ENCODE peak calls at places on chromosomes 12 and 14, in four cellular contexts. C, G, M and B are unnamed samples.
A peak's percentile ranks its signal among the peaks of the same experiment; 100 is the strongest.

GRCh38 chr14:22656226-22656625 is 12.1 kb upstream of the OR6J1 start:
- DNase-seq in C (no peak), M (no peak), G (no peak), B (no peak)

GRCh38 chr14:105439710-105440553 is 20.3 kb downstream of the MTA1 start:
- DNase-seq in G (peak; percentile 72), C (no peak), M (no peak), B (no peak)

GRCh38 chr14:105275267-105275946 is 25.4 kb downstream of the BRF1 start:
- DNase-seq in M (no peak), C (no peak), G (no peak), B (no peak)

GRCh38 chr12:115632323-115632722 is 645.2 kb downstream of the MED13L start:
- DNase-seq in C (no peak), G (no peak), M (no peak), B (no peak)

GRCh38 chr12:6205144-6205539 is 4.9 kb downstream of the CD9 start:
- DNase-seq in G (no peak), M (peak; percentile 79), C (peak; percentile 20), B (peak; percentile 85)

GRCh38 chr12:121741743-121742142 is 29.2 kb downstream of the TMEM120B start:
- DNase-seq in C (no peak), G (no peak), M (no peak), B (no peak)

GRCh38 chr14:77883479-77884238 is 83.8 kb downstream of the ADCK1 start:
- DNase-seq in C (no peak), G (no peak), M (no peak), B (no peak)

GRCh38 chr14:103073876-103074698 is 9.9 kb upstream of the LBHD2 start:
- DNase-seq in C (no peak), G (peak; percentile 69), M (no peak), B (no peak)

GRCh38 chr12:124872068-124872719 is 8.5 kb upstream of the SCARB1 start:
- DNase-seq in G (peak; percentile 16), C (no peak), M (no peak), B (no peak)

GRCh38 chr12:106345739-106346138 is 11.8 kb upstream of the POLR3B start:
- DNase-seq in C (peak; percentile 40), G (no peak), M (peak; percentile 22), B (no peak)

GRCh38 chr14:92348154-92348553 is 25.2 kb downstream of the SLC24A4 start:
- DNase-seq in M (no peak), G (no peak), C (peak; percentile 94), B (no peak)

GRCh38 chr14:96662116-96662901 is 134.9 kb upstream of the VRK1 start:
- DNase-seq in M (no peak), G (peak; percentile 70), C (no peak), B (no peak)

GRCh38 chr12:6852651-6853354 is 853 bp downstream of the USP5 start:
- DNase-seq in C (peak; percentile 75), G (no peak), M (no peak), B (peak; percentile 47)

GRCh38 chr12:6469609-6470374 is 685 bp downstream of the VAMP1 start:
- DNase-seq in C (no peak), G (no peak), M (no peak), B (no peak)

GRCh38 chr14:24311837-24312615 is 724 bp downstream of the LTB4R start:
- DNase-seq in M (no peak), C (no peak), G (no peak), B (no peak)
- H3K4me3 ChIP-seq in M (no peak overlapping the region), C (no peak overlapping the region), G (no peak overlapping the region), B (no peak overlapping the region)

GRCh38 chr14:73771848-73772705 is 57.9 kb upstream of the PNMA1 start:
- DNase-seq in G (no peak), M (peak; percentile 36), C (no peak), B (peak; percentile 74)
- H3K4me1 ChIP-seq in G (peaks cover 89% of the 10 kb centered on the region), M (peaks cover 69% of the 10 kb centered on the region), C (peaks cover 9% of the 10 kb centered on the region), B (peaks cover 34% of the 10 kb centered on the region)

GRCh38 chr14:35406811-35407630 is 2.5 kb upstream of the NFKBIA start:
- DNase-seq in C (peak; percentile 89), G (no peak), M (peak; percentile 51), B (peak; percentile 59)
- H3K4me3 ChIP-seq in C (peak overlapping the region; percentile 7), G (no peak overlapping the region), M (no peak overlapping the region), B (no peak overlapping the region)

GRCh38 chr12:120221576-120221900 is 20.6 kb upstream of the RPLP0 start:
- DNase-seq in C (no peak), M (no peak), G (peak; percentile 44), B (no peak)
- H3K4me1 ChIP-seq in C (no peaks in the 10 kb centered on the region), M (peaks cover 28% of the 10 kb centered on the region), G (peaks cover 36% of the 10 kb centered on the region), B (peaks cover 9% of the 10 kb centered on the region)

GRCh38 chr12:130162771-130163460 is 652 bp downstream of the FZD10 start:
- DNase-seq in C (no peak), G (peak; percentile 77), M (no peak), B (no peak)

GRCh38 chr12:130160711-130161231 is 1.5 kb upstream of the FZD10 start:
- DNase-seq in G (no peak), C (no peak), M (no peak), B (no peak)

GRCh38 chr12:130162267-130162666 is at the start of gene FZD10:
- DNase-seq in C (no peak), G (no peak), M (peak; percentile 40), B (peak; percentile 31)

GRCh38 chr12:130160306-130160705 is 2.0 kb upstream of the FZD10 start:
- DNase-seq in G (no peak), M (no peak), C (no peak), B (no peak)

GRCh38 chr12:130161261-130162231 is 718 bp upstream of the FZD10 start:
- DNase-seq in C (no peak), M (peak; percentile 50), G (peak; percentile 78), B (peak; percentile 46)
- H3K4me3 ChIP-seq in C (no peak overlapping the region), M (peak overlapping the region; percentile 14), G (peak overlapping the region; percentile 24), B (peak overlapping the region; percentile 38)

DNA sequence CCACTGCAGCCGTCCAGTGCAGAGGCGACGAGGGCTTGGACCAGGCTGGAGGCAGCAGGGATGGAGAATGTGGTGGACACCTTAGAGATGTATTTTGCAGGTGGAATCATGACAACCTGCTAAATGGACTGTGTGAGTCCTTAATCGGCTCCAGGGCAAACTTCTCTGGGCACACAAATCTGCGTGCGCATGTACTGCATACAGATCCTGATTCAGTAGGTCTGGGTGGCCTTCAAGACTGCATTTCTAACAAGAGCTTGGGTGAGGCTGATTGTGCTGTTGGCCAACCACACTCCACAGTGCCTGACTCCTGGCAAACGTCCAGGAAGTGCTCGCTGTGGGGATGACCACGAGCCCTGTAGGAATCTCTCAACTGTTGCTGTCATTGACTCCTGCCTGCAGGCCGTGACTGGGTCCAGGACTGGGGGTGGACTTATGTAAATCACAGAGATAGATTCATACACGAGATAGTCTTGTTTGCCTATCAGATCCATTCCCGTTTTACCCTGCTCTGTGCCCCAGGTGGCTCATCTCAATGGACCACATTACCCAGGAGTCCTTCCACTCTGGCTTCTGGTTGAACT is 27.2 kb downstream of the JDP2 start:
- DNase-seq in C (peak; percentile 87), M (peak; percentile 67), G (peak; percentile 80), B (peak; percentile 62)
- H3K4me1 ChIP-seq in C (peaks cover 96% of the 10 kb centered on the region), M (peaks cover 74% of the 10 kb centered on the region), G (peaks cover 98% of the 10 kb centered on the region), B (peaks cover 43% of the 10 kb centered on the region)

DNA sequence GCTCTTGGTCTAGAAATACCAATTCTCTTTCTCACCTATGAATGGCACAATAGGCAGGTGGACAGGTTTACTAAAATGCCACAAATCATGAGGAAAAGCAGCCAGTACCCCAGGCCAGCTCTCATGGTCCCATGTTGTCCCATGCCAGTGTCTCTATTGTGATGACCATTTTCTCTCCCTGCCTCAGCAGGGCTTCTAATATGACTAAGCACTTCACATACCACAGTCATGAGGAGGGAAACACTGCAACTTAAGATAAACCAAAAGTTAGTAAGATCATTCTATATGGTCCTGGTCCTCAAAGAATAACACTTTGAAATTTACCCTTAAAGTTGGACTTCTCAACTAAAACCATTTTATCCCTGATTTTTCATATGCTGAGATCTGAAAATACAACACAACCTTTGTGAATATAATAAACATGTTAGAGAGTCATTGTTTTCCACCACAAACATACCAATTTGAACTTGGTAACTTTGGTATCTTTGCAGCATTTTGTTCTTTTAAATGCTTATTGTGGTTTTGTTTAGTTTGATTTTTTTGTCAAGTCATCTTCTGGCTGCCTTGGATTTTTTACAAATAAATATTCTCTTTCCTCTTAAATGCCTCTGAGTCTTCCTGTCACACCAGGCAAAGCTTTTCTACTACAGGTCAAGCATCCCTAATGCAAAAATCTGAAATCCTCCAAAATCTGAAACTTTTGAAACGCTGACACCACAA is 3.5 kb downstream of the TTC5 start:
- DNase-seq in C (no peak), G (no peak), M (no peak), B (no peak)
- H3K4me3 ChIP-seq in C (no peak overlapping the region), G (no peak overlapping the region), M (no peak overlapping the region), B (no peak overlapping the region)

DNA sequence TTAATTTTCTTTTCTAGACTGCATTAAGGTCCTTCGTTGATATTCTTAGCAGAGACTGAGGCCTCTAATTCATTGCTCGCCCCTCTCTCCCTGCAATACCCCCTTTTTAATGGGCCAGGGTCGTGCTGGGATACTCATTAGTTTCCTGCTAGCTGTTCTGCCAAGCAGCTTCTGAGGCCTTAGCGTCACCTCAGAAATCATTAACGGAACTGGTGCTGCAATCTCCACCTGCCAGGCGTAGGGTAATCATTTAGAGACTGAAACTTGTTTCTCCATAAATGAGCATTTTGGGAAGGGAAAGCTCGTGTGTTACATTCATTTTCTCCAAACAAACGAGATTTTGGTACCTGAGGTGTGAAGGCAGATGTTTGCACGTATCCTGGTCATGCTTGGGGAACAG is 1054.6 kb downstream of the GALC start:
- DNase-seq in C (no peak), M (no peak), G (no peak), B (no peak)
- H3K4me1 ChIP-seq in C (no peaks in the 10 kb centered on the region), M (no peaks in the 10 kb centered on the region), G (no peaks in the 10 kb centered on the region), B (no peaks in the 10 kb centered on the region)

GRCh38 chr12:57611810-57612710 is 825 bp downstream of the ARHGEF25 start:
- DNase-seq in M (no peak), G (no peak), C (no peak), B (peak; percentile 30)
- H3K4me3 ChIP-seq in M (peak overlapping the region; percentile 76), G (peak overlapping the region; percentile 55), C (no peak overlapping the region), B (peak overlapping the region; percentile 81)